ENCODE peak calls at places on chromosome 22, in five cellular contexts. One of them, this sample, is unnamed.

GRCh38 chr22:22942511-22943329 is 55.1 kb downstream of the IGLL5 start:
- DNase-seq in fibroblast of pulmonary artery: peak
- DNase-seq in cardiac fibroblast: peak
- DNase-seq in GM23338: peak
- DNase-seq in endothelial cell of umbilical vein: peak
- DNase-seq in this sample: peak

GRCh38 chr22:24683671-24684070 is 80.7 kb downstream of the GGT1 start:
- DNase-seq in GM23338: no peak
- DNase-seq in fibroblast of pulmonary artery: peak
- DNase-seq in cardiac fibroblast: peak
- DNase-seq in endothelial cell of umbilical vein: no peak
- DNase-seq in this sample: peak

GRCh38 chr22:17873804-17874203 is 99.5 kb upstream of the BID start:
- DNase-seq in GM23338: no peak
- DNase-seq in cardiac fibroblast: no peak
- DNase-seq in fibroblast of pulmonary artery: no peak
- DNase-seq in endothelial cell of umbilical vein: no peak
- DNase-seq in this sample: no peak

GRCh38 chr22:26712158-26712557 is 54.8 kb downstream of the MIAT start:
- DNase-seq in fibroblast of pulmonary artery: no peak
- DNase-seq in endothelial cell of umbilical vein: no peak
- DNase-seq in GM23338: no peak
- DNase-seq in cardiac fibroblast: no peak
- DNase-seq in this sample: no peak

GRCh38 chr22:42091446-42091764 is 833 bp upstream of the NDUFA6 start:
- DNase-seq in fibroblast of pulmonary artery: no peak
- DNase-seq in GM23338: no peak
- DNase-seq in cardiac fibroblast: no peak
- DNase-seq in endothelial cell of umbilical vein: no peak
- DNase-seq in this sample: no peak

GRCh38 chr22:19879996-19880785 is 25.5 kb upstream of the GNB1L start:
- DNase-seq in fibroblast of pulmonary artery: no peak
- DNase-seq in endothelial cell of umbilical vein: no peak
- DNase-seq in GM23338: no peak
- DNase-seq in cardiac fibroblast: no peak
- DNase-seq in this sample: no peak

GRCh38 chr22:23910496-23911190 is 16.5 kb downstream of the MIF start:
- DNase-seq in fibroblast of pulmonary artery: no peak
- DNase-seq in cardiac fibroblast: no peak
- DNase-seq in endothelial cell of umbilical vein: no peak
- DNase-seq in GM23338: no peak
- DNase-seq in this sample: no peak

GRCh38 chr22:25447067-25447688 is 117.3 kb upstream of the GRK3 start:
- DNase-seq in cardiac fibroblast: no peak
- DNase-seq in fibroblast of pulmonary artery: no peak
- DNase-seq in GM23338: peak
- DNase-seq in endothelial cell of umbilical vein: no peak
- DNase-seq in this sample: no peak

GRCh38 chr22:44500623-44501022 is 2.6 kb upstream of the RTL6 start:
- DNase-seq in fibroblast of pulmonary artery: no peak
- DNase-seq in GM23338: no peak
- DNase-seq in cardiac fibroblast: no peak
- DNase-seq in endothelial cell of umbilical vein: no peak
- DNase-seq in this sample: no peak

GRCh38 chr22:31329029-31329428 is 17.1 kb downstream of the PATZ1 start:
- DNase-seq in GM23338: no peak
- DNase-seq in endothelial cell of umbilical vein: no peak
- DNase-seq in cardiac fibroblast: no peak
- DNase-seq in fibroblast of pulmonary artery: no peak
- DNase-seq in this sample: peak

GRCh38 chr22:29109853-29110252 is 37.0 kb downstream of the KREMEN1 start:
- DNase-seq in cardiac fibroblast: no peak
- DNase-seq in endothelial cell of umbilical vein: no peak
- DNase-seq in GM23338: no peak
- DNase-seq in fibroblast of pulmonary artery: no peak
- DNase-seq in this sample: no peak

GRCh38 chr22:25493794-25494193 is 70.7 kb upstream of the GRK3 start:
- DNase-seq in endothelial cell of umbilical vein: no peak
- DNase-seq in cardiac fibroblast: no peak
- DNase-seq in fibroblast of pulmonary artery: no peak
- DNase-seq in GM23338: no peak
- DNase-seq in this sample: no peak

GRCh38 chr22:43923191-43923590 is 414 bp upstream of the PNPLA3 start:
- DNase-seq in cardiac fibroblast: peak
- DNase-seq in endothelial cell of umbilical vein: peak
- DNase-seq in GM23338: no peak
- DNase-seq in fibroblast of pulmonary artery: no peak
- DNase-seq in this sample: no peak

GRCh38 chr22:19753090-19753842 is 7.3 kb upstream of the TBX1 start:
- DNase-seq in GM23338: peak
- DNase-seq in cardiac fibroblast: no peak
- DNase-seq in fibroblast of pulmonary artery: no peak
- DNase-seq in endothelial cell of umbilical vein: no peak
- DNase-seq in this sample: no peak

GRCh38 chr22:18056161-18056666 is 21.6 kb upstream of the PEX26 start:
- DNase-seq in cardiac fibroblast: peak
- DNase-seq in endothelial cell of umbilical vein: peak
- DNase-seq in fibroblast of pulmonary artery: no peak
- DNase-seq in GM23338: no peak
- DNase-seq in this sample: no peak

GRCh38 chr22:17112491-17113042 is 8.6 kb downstream of the TMEM121B start:
- DNase-seq in cardiac fibroblast: no peak
- DNase-seq in fibroblast of pulmonary artery: no peak
- DNase-seq in endothelial cell of umbilical vein: no peak
- DNase-seq in GM23338: no peak
- DNase-seq in this sample: no peak

GRCh38 chr22:42296381-42296853 is 26.0 kb upstream of the TCF20 start:
- DNase-seq in GM23338: peak
- DNase-seq in cardiac fibroblast: no peak
- DNase-seq in endothelial cell of umbilical vein: no peak
- DNase-seq in fibroblast of pulmonary artery: no peak
- DNase-seq in this sample: no peak

GRCh38 chr22:27597703-27598444 is 203.7 kb downstream of the MN1 start:
- DNase-seq in GM23338: no peak
- DNase-seq in cardiac fibroblast: peak
- DNase-seq in fibroblast of pulmonary artery: peak
- DNase-seq in endothelial cell of umbilical vein: no peak
- DNase-seq in this sample: no peak

GRCh38 chr22:17121235-17122195 is at the start of gene TMEM121B:
- DNase-seq in endothelial cell of umbilical vein: peak
- DNase-seq in GM23338: peak
- DNase-seq in cardiac fibroblast: peak
- DNase-seq in fibroblast of pulmonary artery: peak
- DNase-seq in this sample: peak

GRCh38 chr22:27795053-27795452 is 6.5 kb downstream of the MN1 start:
- DNase-seq in GM23338: peak
- DNase-seq in fibroblast of pulmonary artery: no peak
- DNase-seq in endothelial cell of umbilical vein: no peak
- DNase-seq in cardiac fibroblast: no peak
- DNase-seq in this sample: no peak

GRCh38 chr22:22684605-22685561 is 40.5 kb downstream of the GGTLC2 start:
- DNase-seq in GM23338: peak
- DNase-seq in endothelial cell of umbilical vein: no peak
- DNase-seq in cardiac fibroblast: peak
- DNase-seq in fibroblast of pulmonary artery: peak
- DNase-seq in this sample: peak

GRCh38 chr22:31826443-31826842 is 72.6 kb downstream of the DEPDC5 start:
- DNase-seq in fibroblast of pulmonary artery: no peak
- DNase-seq in GM23338: no peak
- DNase-seq in cardiac fibroblast: no peak
- DNase-seq in endothelial cell of umbilical vein: no peak
- DNase-seq in this sample: no peak

GRCh38 chr22:23828800-23829680 is 9.8 kb downstream of the DERL3 start:
- DNase-seq in fibroblast of pulmonary artery: no peak
- DNase-seq in cardiac fibroblast: no peak
- DNase-seq in endothelial cell of umbilical vein: no peak
- DNase-seq in GM23338: no peak
- DNase-seq in this sample: no peak

DNA sequence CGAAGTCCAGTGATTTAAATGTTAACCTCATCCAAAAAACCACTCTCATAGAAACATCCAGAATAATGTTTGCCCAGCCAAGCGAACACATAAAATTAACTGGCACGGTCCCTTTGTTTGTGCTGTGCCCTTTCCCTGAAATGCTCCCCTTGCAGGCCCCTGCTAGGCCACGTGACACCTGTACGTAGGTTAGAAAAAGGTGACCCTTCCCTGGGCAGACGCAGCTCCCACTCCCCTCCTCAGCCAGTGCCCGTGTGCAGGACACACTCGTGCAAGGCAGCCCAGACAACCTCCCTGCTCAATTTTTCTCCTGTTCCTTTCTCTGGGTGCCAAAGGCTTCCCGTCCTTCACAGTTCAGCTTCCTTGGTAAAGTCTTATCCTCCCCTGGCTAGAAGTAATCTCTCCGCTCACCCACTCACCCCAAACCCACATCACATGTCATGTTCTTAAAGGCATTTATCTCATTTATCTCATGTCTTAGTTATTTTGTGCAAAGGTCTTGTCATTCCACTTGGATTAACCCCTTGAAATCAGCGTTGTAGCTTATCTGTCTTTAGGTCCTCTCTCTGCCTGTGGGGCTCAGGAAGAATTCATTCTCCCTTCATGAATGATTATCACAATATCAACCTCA is 20.7 kb downstream of the FAM83F start:
- DNase-seq in cardiac fibroblast: no peak
- DNase-seq in endothelial cell of umbilical vein: no peak
- DNase-seq in GM23338: no peak
- DNase-seq in fibroblast of pulmonary artery: no peak
- DNase-seq in this sample: no peak
- H3K4me3 ChIP-seq in cardiac fibroblast: no peak
- H3K4me3 ChIP-seq in endothelial cell of umbilical vein: no peak
- H3K4me3 ChIP-seq in GM23338: no peak
- H3K4me3 ChIP-seq in fibroblast of pulmonary artery: no peak
- H3K4me3 ChIP-seq in this sample: no peak

GRCh38 chr22:45553333-45554039 is 50.8 kb downstream of the FBLN1 start:
- DNase-seq in cardiac fibroblast: peak
- DNase-seq in fibroblast of pulmonary artery: peak
- DNase-seq in endothelial cell of umbilical vein: peak
- DNase-seq in GM23338: peak
- DNase-seq in this sample: peak
- H3K4me3 ChIP-seq in cardiac fibroblast: no peak
- H3K4me3 ChIP-seq in fibroblast of pulmonary artery: no peak
- H3K4me3 ChIP-seq in endothelial cell of umbilical vein: no peak
- H3K4me3 ChIP-seq in GM23338: no peak
- H3K4me3 ChIP-seq in this sample: no peak

DNA sequence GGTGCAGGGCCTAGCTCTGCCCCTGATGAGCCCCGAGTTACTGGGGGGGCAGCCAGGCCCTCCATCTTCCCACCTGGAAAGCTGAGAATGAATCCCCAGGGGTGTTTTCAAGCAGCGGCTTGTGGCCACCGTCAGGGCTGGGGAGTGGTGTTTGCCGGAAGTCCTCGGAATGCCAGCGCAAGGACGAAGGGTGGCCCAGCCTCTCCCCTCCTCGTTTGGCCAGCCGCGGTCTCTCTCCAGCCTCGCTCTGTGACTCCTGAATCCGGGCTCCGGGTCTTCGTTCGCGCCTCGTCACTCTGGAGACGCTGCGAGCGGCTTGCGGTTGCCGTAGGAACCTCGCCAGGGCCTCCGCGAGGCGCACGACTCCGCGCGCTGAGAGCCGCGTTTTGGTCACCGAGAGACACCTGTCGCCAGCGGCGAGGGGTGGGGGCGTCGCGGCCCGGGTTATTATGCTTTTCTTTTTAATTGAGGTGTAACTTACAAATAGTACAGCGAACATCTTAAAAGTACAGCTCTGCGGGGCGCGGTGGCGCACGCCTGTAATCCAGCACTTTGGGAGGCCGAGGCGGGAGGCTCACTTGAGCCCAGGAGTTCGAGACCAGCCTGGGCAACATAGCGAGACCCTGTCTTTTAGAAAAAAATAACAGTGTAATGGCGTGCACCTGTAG is 6.3 kb upstream of the KDELR3 start:
- DNase-seq in endothelial cell of umbilical vein: peak
- DNase-seq in fibroblast of pulmonary artery: peak
- DNase-seq in GM23338: peak
- DNase-seq in cardiac fibroblast: peak
- DNase-seq in this sample: peak
- H3K4me3 ChIP-seq in endothelial cell of umbilical vein: no peak
- H3K4me3 ChIP-seq in fibroblast of pulmonary artery: no peak
- H3K4me3 ChIP-seq in GM23338: peak
- H3K4me3 ChIP-seq in cardiac fibroblast: no peak
- H3K4me3 ChIP-seq in this sample: no peak

DNA sequence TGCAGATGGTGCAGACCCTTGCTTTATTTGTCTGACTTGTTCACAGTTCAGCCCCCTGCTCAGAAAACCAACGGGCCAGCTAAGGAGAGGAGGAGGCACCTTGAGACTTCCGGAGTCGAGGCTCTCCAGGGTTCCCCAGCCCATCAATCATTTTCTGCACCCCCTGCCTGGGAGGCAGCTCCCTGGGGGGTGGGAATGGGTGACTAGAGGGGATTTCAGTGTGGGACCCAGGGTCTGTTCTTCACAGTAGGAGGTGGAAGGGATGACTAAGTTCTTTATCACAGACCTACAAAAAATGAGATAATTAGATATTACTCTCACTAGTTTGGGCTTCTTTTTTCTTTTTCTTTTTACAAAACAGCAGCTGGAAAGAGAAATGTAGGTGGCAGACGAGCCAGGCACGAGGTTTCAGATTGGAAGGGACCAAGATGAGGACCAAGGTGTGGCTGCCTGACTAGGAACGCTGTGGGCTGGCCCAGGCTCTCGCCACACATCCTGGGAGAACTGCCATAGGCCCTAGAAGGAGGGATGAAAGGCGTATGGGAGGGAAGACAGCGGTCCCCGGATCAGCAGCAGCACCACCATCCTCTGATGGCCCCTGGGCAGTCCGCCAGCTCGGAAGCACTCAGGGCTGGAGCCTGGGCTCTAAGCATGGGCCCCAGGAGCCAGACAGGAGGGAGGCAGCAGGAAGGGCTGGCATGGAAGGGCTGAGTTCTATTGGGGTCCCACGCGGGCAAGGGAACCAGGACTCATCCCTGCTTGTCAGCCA is 14.2 kb downstream of the TXN2 start:
- DNase-seq in cardiac fibroblast: peak
- DNase-seq in fibroblast of pulmonary artery: peak
- DNase-seq in GM23338: no peak
- DNase-seq in endothelial cell of umbilical vein: no peak
- DNase-seq in this sample: peak
- H3K4me3 ChIP-seq in cardiac fibroblast: no peak
- H3K4me3 ChIP-seq in fibroblast of pulmonary artery: peak
- H3K4me3 ChIP-seq in GM23338: no peak
- H3K4me3 ChIP-seq in endothelial cell of umbilical vein: no peak
- H3K4me3 ChIP-seq in this sample: no peak

GRCh38 chr22:36776722-36777121 is 803 bp upstream of the IFT27 start:
- DNase-seq in fibroblast of pulmonary artery: no peak
- DNase-seq in endothelial cell of umbilical vein: no peak
- DNase-seq in cardiac fibroblast: no peak
- DNase-seq in GM23338: no peak
- DNase-seq in this sample: no peak
- H3K4me3 ChIP-seq in fibroblast of pulmonary artery: peak
- H3K4me3 ChIP-seq in endothelial cell of umbilical vein: no peak
- H3K4me3 ChIP-seq in cardiac fibroblast: no peak
- H3K4me3 ChIP-seq in GM23338: peak
- H3K4me3 ChIP-seq in this sample: peak